ENCODE peak calls at places on chromosome 6, in six cellular contexts. K is HL-60, H is tibial nerve, M is adrenal gland, R is cardiac muscle cell, S is heart right ventricle. J is an unnamed sample.

GRCh38 chr6:162177733-162178132 is 549.8 kb downstream of the PRKN start:
- DNase-seq in K (no peak), H (no peak), M (peak), R (peak), S (peak), J (no peak)

GRCh38 chr6:159941286-159942113 is 27.4 kb upstream of the IGF2R start:
- DNase-seq in K (peak), H (no peak), M (no peak), R (peak), S (no peak), J (peak)

GRCh38 chr6:47308674-47309325 is 905 bp downstream of the TNFRSF21 start:
- DNase-seq in K (peak), H (no peak), M (peak), R (peak), S (peak), J (no peak)

GRCh38 chr6:4698901-4699659 is 77.1 kb upstream of the CDYL start:
- DNase-seq in K (no peak), H (no peak), M (no peak), R (peak), S (no peak), J (no peak)

GRCh38 chr6:6699741-6700367 is 111.3 kb downstream of the LY86 start:
- DNase-seq in K (peak), H (peak), M (peak), R (peak), S (peak), J (no peak)

GRCh38 chr6:143515766-143516355 is 4.3 kb upstream of the FUCA2 start:
- DNase-seq in K (no peak), H (no peak), M (no peak), R (no peak), S (no peak), J (no peak)

GRCh38 chr6:106739387-106739786 is 110.0 kb downstream of the QRSL1 start:
- DNase-seq in K (no peak), H (no peak), M (peak), R (no peak), S (peak), J (no peak)

GRCh38 chr6:16901777-16902176 is 140.5 kb upstream of the ATXN1 start:
- DNase-seq in K (no peak), H (peak), M (peak), R (peak), S (peak), J (no peak)

GRCh38 chr6:8084586-8084985 is 17.8 kb downstream of the EEF1E1 start:
- DNase-seq in K (no peak), H (no peak), M (no peak), R (peak), S (no peak), J (no peak)

GRCh38 chr6:2850480-2851150 is 9.0 kb upstream of the SERPINB1 start:
- DNase-seq in K (no peak), H (no peak), M (no peak), R (peak), S (no peak), J (no peak)

GRCh38 chr6:151763303-151763702 is 44.2 kb upstream of the ESR1 start:
- DNase-seq in K (no peak), H (no peak), M (no peak), R (peak), S (no peak), J (no peak)
- TF ChIP-seq CTCF in K (no peak), H (peak), M (peak), R (peak), S (no peak), J (no peak)

DNA sequence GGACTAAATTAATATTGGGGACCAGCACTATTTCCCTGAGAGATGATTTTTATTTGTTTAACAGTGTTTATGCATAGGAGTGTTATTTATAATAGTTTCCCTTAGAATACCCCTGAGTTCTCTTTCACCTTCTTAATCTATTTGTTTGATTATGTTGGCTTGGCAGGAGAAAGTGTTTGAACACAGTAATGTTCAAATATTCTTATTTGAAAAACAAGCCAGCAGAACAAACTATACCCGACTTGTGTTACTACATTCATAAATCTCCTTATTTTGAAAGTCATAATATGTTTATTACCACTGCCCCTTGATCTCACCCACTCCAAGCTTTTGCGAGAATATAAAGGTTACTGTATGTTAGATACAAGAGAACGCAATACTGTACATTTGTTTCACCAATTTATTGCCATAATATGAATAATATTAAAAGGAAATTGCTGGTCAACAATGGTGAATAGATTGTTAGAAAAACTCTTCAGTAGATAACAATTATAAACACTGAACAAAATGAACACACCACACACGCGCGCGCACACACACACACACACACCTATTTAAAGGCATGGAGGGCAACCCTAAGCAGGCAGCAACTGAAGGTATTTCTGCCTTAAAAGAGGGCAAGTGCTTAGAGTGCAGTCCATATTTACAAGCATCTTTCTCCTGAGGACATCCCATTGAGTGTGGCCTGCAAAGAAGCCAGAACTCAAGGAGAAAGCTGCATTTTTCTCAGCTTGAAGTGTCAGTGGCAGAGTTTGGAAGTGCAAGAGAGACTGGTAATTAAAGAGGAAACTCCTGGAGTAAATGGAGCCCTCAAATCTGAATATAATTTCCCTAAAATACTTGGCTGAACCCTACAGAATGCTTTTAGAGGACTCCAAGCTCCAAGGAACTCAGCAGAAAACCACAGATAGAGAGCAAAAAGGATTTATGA is 279.4 kb upstream of the MAN1A1 start:
- DNase-seq in K (no peak), H (no peak), M (no peak), R (no peak), S (no peak), J (no peak)
- TF ChIP-seq CTCF in K (no peak), H (no peak), M (no peak), R (no peak), S (no peak), J (no peak)

DNA sequence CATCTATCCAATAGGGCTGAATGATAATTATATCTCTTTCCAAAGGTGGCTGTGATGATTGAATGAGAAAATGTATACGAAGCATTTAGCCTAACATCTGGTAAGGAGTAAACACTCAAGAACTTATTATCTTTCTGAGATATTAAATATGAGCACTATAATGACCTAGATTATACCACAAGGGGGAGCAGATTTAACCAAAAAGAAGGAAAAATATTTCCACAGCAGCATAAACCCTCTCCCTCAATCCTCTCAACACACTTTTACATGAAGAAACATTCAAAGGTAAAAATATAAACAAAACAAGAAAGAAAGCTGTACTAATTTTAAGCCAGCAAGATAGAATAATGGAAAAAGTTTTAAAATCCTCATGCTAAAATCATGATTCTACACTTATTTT is 68.4 kb downstream of the SHPRH start:
- DNase-seq in K (no peak), H (no peak), M (no peak), R (peak), S (no peak), J (no peak)
- TF ChIP-seq CTCF in K (no peak), H (no peak), M (no peak), R (peak), S (no peak), J (no peak)

GRCh38 chr6:140048202-140048790 is 673.8 kb upstream of the CITED2 start:
- DNase-seq in K (no peak), H (no peak), M (no peak), R (no peak), S (no peak), J (no peak)

GRCh38 chr6:140047321-140047720 is 672.9 kb upstream of the CITED2 start:
- DNase-seq in K (no peak), H (no peak), M (no peak), R (no peak), S (no peak), J (no peak)

GRCh38 chr6:140051521-140052455 is 677.3 kb upstream of the CITED2 start:
- DNase-seq in K (no peak), H (no peak), M (peak), R (peak), S (no peak), J (no peak)

GRCh38 chr6:140050232-140050995 is 676.0 kb upstream of the CITED2 start:
- DNase-seq in K (no peak), H (no peak), M (peak), R (peak), S (peak), J (no peak)

DNA sequence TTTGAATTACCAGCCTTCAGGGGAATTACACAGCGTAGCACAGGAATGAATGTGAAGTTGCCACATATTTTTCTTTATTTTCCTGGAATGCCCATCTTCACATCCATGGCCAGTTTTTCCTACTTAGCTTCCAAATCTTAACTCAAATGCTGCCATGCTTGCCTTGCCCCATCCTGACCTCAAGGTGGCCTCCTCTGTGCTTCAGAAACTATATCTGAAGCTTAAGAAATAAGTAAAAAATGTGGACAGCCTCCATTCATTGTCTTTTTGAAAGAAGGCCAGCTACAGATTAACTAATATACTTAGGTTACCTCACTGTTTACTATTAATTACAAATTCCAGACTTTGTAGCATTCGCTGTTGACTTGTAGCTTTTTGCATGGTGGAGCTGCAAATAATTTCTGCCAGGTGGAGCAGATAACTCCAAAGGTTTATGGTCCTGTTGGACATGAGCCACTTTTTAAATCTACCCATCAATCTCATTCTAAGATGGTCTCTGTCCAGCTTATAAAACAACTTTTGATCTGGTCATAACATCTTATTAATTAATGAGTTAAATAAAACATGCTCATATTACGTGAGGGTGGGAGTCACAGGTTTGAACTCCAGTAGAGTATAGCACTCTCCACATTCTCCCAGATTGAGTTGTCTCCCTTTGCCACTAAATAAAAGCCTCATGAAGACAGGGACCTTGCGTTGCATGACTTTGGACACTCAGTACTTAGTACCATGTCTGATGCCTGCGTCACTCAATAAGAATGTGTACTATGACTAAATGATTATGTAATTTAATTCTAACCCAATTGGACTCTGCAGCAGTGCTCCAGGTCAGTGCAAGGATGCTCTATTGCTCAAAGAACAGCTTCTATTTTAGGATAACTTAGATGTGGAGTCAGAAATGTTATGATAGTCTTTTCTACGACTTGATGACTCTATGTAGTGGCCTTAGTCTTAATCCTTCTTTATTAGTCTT is 678.6 kb upstream of the CITED2 start:
- DNase-seq in K (no peak), H (no peak), M (no peak), R (peak), S (no peak), J (peak)
- TF ChIP-seq CTCF in K (peak), H (no peak), M (peak), R (peak), S (no peak), J (peak)

GRCh38 chr6:85451586-85452306 is 1.9 kb downstream of the NT5E start:
- DNase-seq in K (no peak), H (no peak), M (no peak), R (no peak), S (no peak), J (no peak)

GRCh38 chr6:85450578-85450884 is 648 bp downstream of the NT5E start:
- DNase-seq in K (no peak), H (no peak), M (no peak), R (no peak), S (no peak), J (peak)

GRCh38 chr6:85449388-85449817 is 480 bp upstream of the NT5E start:
- DNase-seq in K (no peak), H (no peak), M (no peak), R (peak), S (peak), J (peak)

GRCh38 chr6:85452441-85452881 is 2.6 kb downstream of the NT5E start:
- DNase-seq in K (no peak), H (no peak), M (no peak), R (peak), S (no peak), J (no peak)

DNA sequence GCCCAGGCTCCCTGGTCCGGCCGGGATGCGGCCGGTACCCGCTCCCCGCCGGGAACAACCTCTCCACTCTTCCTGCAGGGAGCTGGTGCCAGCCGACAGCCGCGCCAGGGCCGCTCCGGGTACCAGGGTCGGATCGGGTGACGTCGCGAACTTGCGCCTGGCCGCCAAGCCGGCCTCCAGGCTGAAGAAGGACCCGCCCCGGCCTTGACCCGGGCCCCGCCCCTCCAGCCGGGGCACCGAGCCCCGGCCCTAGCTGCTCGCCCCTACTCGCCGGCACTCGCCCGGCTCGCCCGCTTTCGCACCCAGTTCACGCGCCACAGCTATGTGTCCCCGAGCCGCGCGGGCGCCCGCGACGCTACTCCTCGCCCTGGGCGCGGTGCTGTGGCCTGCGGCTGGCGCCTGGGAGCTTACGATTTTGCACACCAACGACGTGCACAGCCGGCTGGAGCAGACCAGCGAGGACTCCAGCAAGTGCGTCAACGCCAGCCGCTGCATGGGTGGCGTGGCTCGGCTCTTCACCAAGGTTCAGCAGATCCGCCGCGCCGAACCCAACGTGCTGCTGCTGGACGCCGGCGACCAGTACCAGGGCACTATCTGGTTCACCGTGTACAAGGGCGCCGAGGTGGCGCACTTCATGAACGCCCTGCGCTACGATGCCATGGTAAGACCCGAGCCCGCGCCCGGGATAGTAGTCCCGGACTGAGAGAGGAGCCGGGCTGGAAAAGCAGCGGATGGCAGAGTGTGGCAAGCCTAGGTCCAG is at the start of gene NT5E:
- DNase-seq in K (peak), H (peak), M (peak), R (peak), S (peak), J (peak)
- TF ChIP-seq CTCF in K (no peak), H (no peak), M (no peak), R (no peak), S (no peak), J (peak)

GRCh38 chr6:19898141-19898740 is 61.1 kb downstream of the ID4 start:
- DNase-seq in K (no peak), H (no peak), M (no peak), R (no peak), S (no peak), J (no peak)
- TF ChIP-seq CTCF in K (no peak), H (no peak), M (no peak), R (no peak), S (no peak), J (no peak)

DNA sequence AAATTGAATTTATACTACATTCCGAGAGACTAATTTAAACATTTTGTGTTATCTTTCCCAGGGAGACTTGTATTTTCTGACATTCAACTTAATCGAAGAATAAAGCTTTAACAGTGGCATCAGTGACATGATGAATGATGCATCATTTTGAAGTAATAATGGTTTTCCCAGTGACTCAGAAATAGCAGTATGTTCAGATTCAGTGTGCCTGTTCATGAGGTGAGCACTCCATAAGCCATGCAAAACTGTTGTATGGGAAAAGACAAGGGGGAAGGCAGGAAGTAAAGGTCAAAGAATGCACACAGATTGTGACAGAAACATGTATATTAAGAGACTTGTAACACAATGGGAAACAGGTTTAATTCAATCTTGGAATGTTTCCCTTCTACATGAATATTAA is 1348.2 kb upstream of the GJE1 start:
- DNase-seq in K (no peak), H (no peak), M (no peak), R (no peak), S (no peak), J (no peak)
- TF ChIP-seq CTCF in K (no peak), H (no peak), M (no peak), R (no peak), S (no peak), J (no peak)